ENCODE peak calls at places on chromosomes 2 and 18, in nine cellular contexts. One of them, this sample, is unnamed.

GRCh38 chr2:43943809-43944452 is 51.9 kb downstream of the LRPPRC start:
- DNase-seq in mesenchymal stem cell: no peak
- DNase-seq in SJSA1: no peak
- DNase-seq in AG04449: no peak
- DNase-seq in stimulated activated CD8-positive, alpha-beta memory T cell treated with anti-CD3 and anti-CD28 coated beads, Interleukin-7, amount 100 ng/mL, for 1 hour: no peak
- DNase-seq in central memory CD8-positive, alpha-beta T cell: no peak
- DNase-seq in cardiac fibroblast: no peak
- DNase-seq in T-helper 2 cell: no peak
- DNase-seq in neuronal stem cell: no peak
- DNase-seq in this sample: no peak

GRCh38 chr2:111670776-111671175 is 213.2 kb downstream of the ANAPC1 start:
- DNase-seq in mesenchymal stem cell: no peak
- DNase-seq in SJSA1: no peak
- DNase-seq in AG04449: no peak
- DNase-seq in stimulated activated CD8-positive, alpha-beta memory T cell treated with anti-CD3 and anti-CD28 coated beads, Interleukin-7, amount 100 ng/mL, for 1 hour: no peak
- DNase-seq in central memory CD8-positive, alpha-beta T cell: no peak
- DNase-seq in cardiac fibroblast: no peak
- DNase-seq in T-helper 2 cell: no peak
- DNase-seq in neuronal stem cell: no peak
- DNase-seq in this sample: no peak

GRCh38 chr18:53799134-53799533 is 425.3 kb downstream of the MBD2 start:
- DNase-seq in mesenchymal stem cell: no peak
- DNase-seq in SJSA1: no peak
- DNase-seq in AG04449: no peak
- DNase-seq in stimulated activated CD8-positive, alpha-beta memory T cell treated with anti-CD3 and anti-CD28 coated beads, Interleukin-7, amount 100 ng/mL, for 1 hour: no peak
- DNase-seq in central memory CD8-positive, alpha-beta T cell: no peak
- DNase-seq in cardiac fibroblast: peak
- DNase-seq in T-helper 2 cell: no peak
- DNase-seq in neuronal stem cell: no peak
- DNase-seq in this sample: peak

GRCh38 chr2:54310314-54310713 is 54.3 kb upstream of the TSPYL6 start:
- DNase-seq in mesenchymal stem cell: no peak
- DNase-seq in SJSA1: no peak
- DNase-seq in AG04449: no peak
- DNase-seq in stimulated activated CD8-positive, alpha-beta memory T cell treated with anti-CD3 and anti-CD28 coated beads, Interleukin-7, amount 100 ng/mL, for 1 hour: no peak
- DNase-seq in central memory CD8-positive, alpha-beta T cell: no peak
- DNase-seq in cardiac fibroblast: peak
- DNase-seq in T-helper 2 cell: no peak
- DNase-seq in neuronal stem cell: no peak
- DNase-seq in this sample: no peak

GRCh38 chr2:102522169-102522568 is 49.1 kb downstream of the SLC9A4 start:
- DNase-seq in mesenchymal stem cell: no peak
- DNase-seq in SJSA1: no peak
- DNase-seq in AG04449: no peak
- DNase-seq in stimulated activated CD8-positive, alpha-beta memory T cell treated with anti-CD3 and anti-CD28 coated beads, Interleukin-7, amount 100 ng/mL, for 1 hour: no peak
- DNase-seq in central memory CD8-positive, alpha-beta T cell: no peak
- DNase-seq in cardiac fibroblast: no peak
- DNase-seq in T-helper 2 cell: no peak
- DNase-seq in neuronal stem cell: no peak
- DNase-seq in this sample: no peak

GRCh38 chr2:195535911-195536522 is 121.0 kb upstream of the SLC39A10 start:
- DNase-seq in mesenchymal stem cell: no peak
- DNase-seq in SJSA1: no peak
- DNase-seq in AG04449: no peak
- DNase-seq in stimulated activated CD8-positive, alpha-beta memory T cell treated with anti-CD3 and anti-CD28 coated beads, Interleukin-7, amount 100 ng/mL, for 1 hour: peak
- DNase-seq in central memory CD8-positive, alpha-beta T cell: peak
- DNase-seq in cardiac fibroblast: no peak
- DNase-seq in T-helper 2 cell: peak
- DNase-seq in neuronal stem cell: no peak
- DNase-seq in this sample: no peak

GRCh38 chr2:205765147-205765546 is 82.8 kb downstream of the NRP2 start:
- DNase-seq in mesenchymal stem cell: no peak
- DNase-seq in SJSA1: no peak
- DNase-seq in AG04449: no peak
- DNase-seq in stimulated activated CD8-positive, alpha-beta memory T cell treated with anti-CD3 and anti-CD28 coated beads, Interleukin-7, amount 100 ng/mL, for 1 hour: no peak
- DNase-seq in central memory CD8-positive, alpha-beta T cell: no peak
- DNase-seq in cardiac fibroblast: no peak
- DNase-seq in T-helper 2 cell: no peak
- DNase-seq in neuronal stem cell: no peak
- DNase-seq in this sample: no peak

GRCh38 chr18:49025767-49026500 is 75.2 kb upstream of the SMAD7 start:
- DNase-seq in mesenchymal stem cell: no peak
- DNase-seq in SJSA1: no peak
- DNase-seq in AG04449: no peak
- DNase-seq in stimulated activated CD8-positive, alpha-beta memory T cell treated with anti-CD3 and anti-CD28 coated beads, Interleukin-7, amount 100 ng/mL, for 1 hour: no peak
- DNase-seq in central memory CD8-positive, alpha-beta T cell: no peak
- DNase-seq in cardiac fibroblast: no peak
- DNase-seq in T-helper 2 cell: no peak
- DNase-seq in neuronal stem cell: no peak
- DNase-seq in this sample: no peak

GRCh38 chr2:217415316-217415715 is 555.5 kb upstream of the TNP1 start:
- DNase-seq in mesenchymal stem cell: no peak
- DNase-seq in SJSA1: no peak
- DNase-seq in AG04449: no peak
- DNase-seq in stimulated activated CD8-positive, alpha-beta memory T cell treated with anti-CD3 and anti-CD28 coated beads, Interleukin-7, amount 100 ng/mL, for 1 hour: no peak
- DNase-seq in central memory CD8-positive, alpha-beta T cell: no peak
- DNase-seq in cardiac fibroblast: no peak
- DNase-seq in T-helper 2 cell: no peak
- DNase-seq in neuronal stem cell: no peak
- DNase-seq in this sample: no peak

GRCh38 chr2:189217546-189217945 is 38.0 kb upstream of the COL5A2 start:
- DNase-seq in mesenchymal stem cell: peak
- DNase-seq in SJSA1: peak
- DNase-seq in AG04449: peak
- DNase-seq in stimulated activated CD8-positive, alpha-beta memory T cell treated with anti-CD3 and anti-CD28 coated beads, Interleukin-7, amount 100 ng/mL, for 1 hour: no peak
- DNase-seq in central memory CD8-positive, alpha-beta T cell: no peak
- DNase-seq in cardiac fibroblast: peak
- DNase-seq in T-helper 2 cell: no peak
- DNase-seq in neuronal stem cell: no peak
- DNase-seq in this sample: no peak

GRCh38 chr2:54629914-54630609 is 93.4 kb upstream of the EML6 start:
- DNase-seq in mesenchymal stem cell: peak
- DNase-seq in SJSA1: peak
- DNase-seq in AG04449: no peak
- DNase-seq in stimulated activated CD8-positive, alpha-beta memory T cell treated with anti-CD3 and anti-CD28 coated beads, Interleukin-7, amount 100 ng/mL, for 1 hour: no peak
- DNase-seq in central memory CD8-positive, alpha-beta T cell: no peak
- DNase-seq in cardiac fibroblast: peak
- DNase-seq in T-helper 2 cell: no peak
- DNase-seq in neuronal stem cell: no peak
- DNase-seq in this sample: no peak